ENCODE peak calls at places on chromosomes 13 and 19, in four cellular contexts. P is brain microvascular endothelial cell, K is heart left ventricle, A is dorsolateral prefrontal cortex. L is an unnamed sample.

GRCh38 chr19:19224852-19225494 is 13.2 kb downstream of the NCAN start:
- DNase-seq in P (peak; percentile 45), K (peak; percentile 83), A (no peak), L (peak; percentile 80)

GRCh38 chr13:73939071-73939380 is 195.2 kb downstream of the KLF12 start:
- DNase-seq in P (no peak), K (no peak), A (no peak), L (no peak)

GRCh38 chr13:71866173-71867091 is 572 bp downstream of the DACH1 start:
- DNase-seq in P (peak; percentile 1), K (peak; percentile 68), A (peak; percentile 44), L (peak; percentile 32)

GRCh38 chr19:1273263-1274041 is 1.9 kb upstream of the FAM174C start:
- DNase-seq in P (no peak), K (no peak), A (no peak), L (no peak)

GRCh38 chr13:31115616-31116015 is 46.1 kb downstream of the HSPH1 start:
- DNase-seq in P (no peak), K (no peak), A (no peak), L (no peak)

GRCh38 chr13:62910541-62910940 is 1494.9 kb upstream of the PCDH20 start:
- DNase-seq in P (no peak), K (no peak), A (no peak), L (no peak)

GRCh38 chr13:45162821-45163220 is 38.0 kb downstream of the KCTD4 start:
- DNase-seq in P (peak; percentile 55), K (no peak), A (no peak), L (no peak)

GRCh38 chr19:15243236-15243957 is 11.1 kb upstream of the EPHX3 start:
- DNase-seq in P (no peak), K (no peak), A (no peak), L (no peak)

GRCh38 chr19:19670070-19670551 is 1.5 kb downstream of the ZNF101 start:
- DNase-seq in P (no peak), K (no peak), A (no peak), L (no peak)

GRCh38 chr19:23183251-23183650 is 66.4 kb downstream of the ZNF730 start:
- DNase-seq in P (no peak), K (no peak), A (no peak), L (no peak)

GRCh38 chr19:29267701-29268100 is 54.8 kb upstream of the UQCRFS1 start:
- DNase-seq in P (no peak), K (no peak), A (no peak), L (no peak)

GRCh38 chr13:60509601-60510386 is 112.8 kb downstream of the TDRD3 start:
- DNase-seq in P (no peak), K (no peak), A (no peak), L (peak; percentile 3)

GRCh38 chr13:57996717-57997116 is 365.2 kb downstream of the PCDH17 start:
- DNase-seq in P (no peak), K (no peak), A (no peak), L (no peak)

GRCh38 chr19:58519087-58519354 is 589 bp downstream of the ZBTB45 start:
- DNase-seq in P (peak; percentile 65), K (peak; percentile 77), A (peak; percentile 71), L (peak; percentile 70)

GRCh38 chr19:30227661-30228112 is 144.5 kb upstream of the ZNF536 start:
- DNase-seq in P (peak; percentile 25), K (peak; percentile 85), A (peak; percentile 86), L (peak; percentile 25)

GRCh38 chr19:18699403-18700054 is 16.0 kb downstream of the CRTC1 start:
- DNase-seq in P (no peak), K (no peak), A (no peak), L (peak; percentile 36)

GRCh38 chr13:79786176-79786575 is 305.2 kb downstream of the NDFIP2 start:
- DNase-seq in P (no peak), K (no peak), A (no peak), L (no peak)

GRCh38 chr19:3389876-3390361 is 23.5 kb downstream of the NFIC start:
- DNase-seq in P (no peak), K (peak; percentile 57), A (no peak), L (no peak)

GRCh38 chr19:34126966-34127365 is 45.3 kb upstream of the LSM14A start:
- DNase-seq in P (no peak), K (no peak), A (no peak), L (no peak)

GRCh38 chr19:10760268-10760944 is 42.5 kb downstream of the DNM2 start:
- DNase-seq in P (no peak), K (peak; percentile 20), A (no peak), L (peak; percentile 67)

GRCh38 chr19:1999856-2000515 is 15.5 kb downstream of the BTBD2 start:
- DNase-seq in P (no peak), K (no peak), A (no peak), L (no peak)

GRCh38 chr19:35903550-35904179 is 1.3 kb downstream of the HCST start:
- DNase-seq in P (peak; percentile 54), K (peak; percentile 92), A (peak; percentile 65), L (peak; percentile 71)

GRCh38 chr13:47241446-47241845 is 344.6 kb upstream of the HTR2A start:
- DNase-seq in P (no peak), K (no peak), A (no peak), L (no peak)

GRCh38 chr19:16814526-16815100 is 14.6 kb upstream of the SIN3B start:
- DNase-seq in P (peak; percentile 22), K (no peak), A (no peak), L (no peak)

GRCh38 chr13:46492946-46493345 is 60.0 kb upstream of the LRCH1 start:
- DNase-seq in P (peak; percentile 31), K (no peak), A (no peak), L (peak; percentile 48)

GRCh38 chr19:11421607-11422098 is 2.5 kb upstream of the RGL3 start:
- DNase-seq in P (no peak), K (peak; percentile 80), A (no peak), L (no peak)

GRCh38 chr13:50365683-50366391 is 350.6 kb downstream of the KCNRG start:
- DNase-seq in P (no peak), K (no peak), A (no peak), L (peak; percentile 59)

GRCh38 chr13:81017525-81018152 is 676.7 kb upstream of the SPRY2 start:
- DNase-seq in P (no peak), K (no peak), A (no peak), L (peak; percentile 44)

GRCh38 chr19:18590273-18591272 is 2.0 kb downstream of the REX1BD start:
- DNase-seq in P (peak; percentile 56), K (no peak), A (peak; percentile 90), L (no peak)

GRCh38 chr13:108156749-108157148 is 58.6 kb downstream of the LIG4 start:
- DNase-seq in P (no peak), K (no peak), A (no peak), L (no peak)

GRCh38 chr13:97140611-97141010 is 81.5 kb upstream of the MBNL2 start:
- DNase-seq in P (peak; percentile 13), K (no peak), A (no peak), L (no peak)

GRCh38 chr19:756232-756631 is 5.3 kb downstream of the MISP start:
- DNase-seq in P (peak; percentile 62), K (no peak), A (no peak), L (peak; percentile 88)

GRCh38 chr19:51060973-51061372 is 3.9 kb downstream of the KLK13 start:
- DNase-seq in P (no peak), K (no peak), A (no peak), L (no peak)

GRCh38 chr19:17246681-17247425 is 1.1 kb upstream of the NR2F6 start:
- DNase-seq in P (no peak), K (peak; percentile 74), A (no peak), L (peak; percentile 72)

GRCh38 chr13:112855859-112856258 is 113.2 kb upstream of the MCF2L start:
- DNase-seq in P (no peak), K (no peak), A (no peak), L (no peak)

GRCh38 chr19:23785982-23786381 is 27.3 kb upstream of the ZNF681 start:
- DNase-seq in P (no peak), K (no peak), A (no peak), L (no peak)

GRCh38 chr13:24053505-24054251 is 106.8 kb upstream of the SPATA13 start:
- DNase-seq in P (peak; percentile 36), K (no peak), A (peak; percentile 70), L (peak; percentile 90)
- H3K27ac ChIP-seq in P (no peak overlapping the region), K (peak overlapping the region; percentile 65), A (no peak overlapping the region), L (peak overlapping the region; percentile 44)

GRCh38 chr19:45403272-45403671 is 1.6 kb downstream of the PPP1R13L start:
- DNase-seq in P (no peak), K (no peak), A (no peak), L (no peak)
- H3K27ac ChIP-seq in P (no peak overlapping the region), K (peak overlapping the region; percentile 87), A (no peak overlapping the region), L (no peak overlapping the region)

DNA sequence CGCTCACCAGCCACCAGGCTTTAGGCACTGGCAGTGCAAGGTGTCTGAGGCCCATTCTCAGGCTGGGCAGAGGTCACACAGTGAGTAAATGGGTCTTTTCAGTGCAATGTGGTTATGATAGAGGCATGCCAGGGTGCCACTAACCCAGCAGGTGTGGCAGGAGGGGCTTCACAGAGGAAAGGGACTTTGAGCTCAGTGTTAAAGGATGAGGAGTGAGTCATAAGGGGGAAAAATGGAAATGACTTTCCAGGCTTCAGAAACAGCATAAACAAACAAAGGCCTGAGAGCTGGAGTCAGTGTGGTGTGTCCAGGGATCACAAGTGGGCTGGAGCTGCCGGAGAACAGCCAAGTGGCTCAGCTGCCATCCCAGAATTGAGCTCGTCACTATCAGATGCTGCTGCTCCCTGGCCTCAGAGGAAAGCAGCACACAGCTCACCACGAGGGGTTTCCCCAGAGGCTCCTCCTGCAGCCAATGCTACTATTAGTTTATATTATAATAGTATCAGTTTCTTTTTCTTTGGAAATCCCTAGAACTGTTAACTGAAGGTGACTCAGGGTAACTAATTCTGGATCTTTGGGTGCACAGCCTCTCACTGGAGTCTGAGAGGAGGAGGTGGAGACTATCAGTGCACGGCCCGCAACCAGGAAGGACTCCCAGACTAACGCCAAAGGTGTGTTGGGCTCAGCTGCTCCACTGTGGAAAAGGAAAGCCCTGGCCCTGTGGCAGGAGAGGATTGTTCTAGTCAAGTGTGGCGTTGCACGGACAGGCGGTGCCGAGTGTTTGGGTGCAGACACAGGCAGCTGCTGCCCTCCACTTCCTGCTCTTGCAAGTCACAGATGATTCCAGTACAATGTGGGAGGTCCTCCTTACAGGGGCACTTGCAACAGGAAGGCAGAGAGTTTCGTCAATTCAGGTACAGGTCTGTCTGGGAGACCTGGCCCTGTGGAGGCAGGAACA is 39.5 kb downstream of the DHRS12 start:
- DNase-seq in P (peak; percentile 78), K (peak; percentile 68), A (peak; percentile 65), L (peak; percentile 70)
- H3K27ac ChIP-seq in P (no peak overlapping the region), K (peak overlapping the region; percentile 68), A (peak overlapping the region; percentile 71), L (peak overlapping the region; percentile 74)

DNA sequence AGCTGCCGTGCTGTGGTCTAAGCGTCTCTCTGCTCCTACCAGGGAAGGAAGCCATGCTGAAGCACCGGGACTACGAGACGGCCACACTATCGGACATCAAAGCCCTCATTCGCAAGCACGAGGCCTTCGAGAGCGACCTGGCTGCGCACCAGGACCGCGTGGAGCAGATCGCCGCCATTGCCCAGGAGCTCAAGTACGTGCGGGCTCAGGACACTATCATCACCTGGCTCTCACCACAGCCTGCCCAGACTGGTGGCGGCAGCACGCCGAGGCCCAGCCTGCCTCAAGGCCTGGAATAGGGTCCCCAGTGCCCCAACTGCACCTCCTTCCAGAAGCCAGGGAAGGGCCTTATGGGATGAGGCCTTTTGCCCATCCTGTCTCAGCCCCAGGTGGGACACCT is 22.8 kb downstream of the CAPN12 start:
- DNase-seq in P (no peak), K (no peak), A (no peak), L (no peak)
- H3K27ac ChIP-seq in P (no peak overlapping the region), K (peak overlapping the region; percentile 95), A (peak overlapping the region; percentile 92), L (no peak overlapping the region)

GRCh38 chr19:39842693-39843435 is 3.3 kb downstream of the FBL start:
- DNase-seq in P (no peak), K (no peak), A (no peak), L (no peak)
- H3K27ac ChIP-seq in P (no peak overlapping the region), K (no peak overlapping the region), A (peak overlapping the region; percentile 48), L (no peak overlapping the region)